ENCODE peak calls at places on chromosomes 12 and 14, in ten cellular contexts. One of them, this sample, is unnamed.

GRCh38 chr12:20410746-20411145 is 42.4 kb downstream of the PDE3A start:
- DNase-seq in LHCN-M2: no peak
- DNase-seq in stimulated activated CD8-positive, alpha-beta memory T cell treated with anti-CD3 and anti-CD28 coated beads, Interleukin-12 subunit alpha, Interleukin-12 subunit beta, amount 100 ng/mL, for 4 hours: no peak
- DNase-seq in activated CD8-positive, alpha-beta memory T cell treated with anti-CD3 and anti-CD28 coated beads for 1 hour: no peak
- DNase-seq in nephron progenitor cell: no peak
- DNase-seq in GM06990: no peak
- DNase-seq in CD4-positive, alpha-beta memory T cell: no peak
- DNase-seq in Kasumi-1: peak
- DNase-seq in pons: no peak
- DNase-seq in NCI-H460: no peak
- DNase-seq in this sample: no peak

GRCh38 chr14:100580316-100581227 is 6.6 kb downstream of the BEGAIN start:
- DNase-seq in LHCN-M2: no peak
- DNase-seq in stimulated activated CD8-positive, alpha-beta memory T cell treated with anti-CD3 and anti-CD28 coated beads, Interleukin-12 subunit alpha, Interleukin-12 subunit beta, amount 100 ng/mL, for 4 hours: no peak
- DNase-seq in activated CD8-positive, alpha-beta memory T cell treated with anti-CD3 and anti-CD28 coated beads for 1 hour: no peak
- DNase-seq in nephron progenitor cell: no peak
- DNase-seq in GM06990: no peak
- DNase-seq in CD4-positive, alpha-beta memory T cell: no peak
- DNase-seq in Kasumi-1: no peak
- DNase-seq in pons: no peak
- DNase-seq in NCI-H460: no peak
- DNase-seq in this sample: no peak

GRCh38 chr12:104930388-104931326 is 27.4 kb downstream of the SLC41A2 start:
- DNase-seq in LHCN-M2: no peak
- DNase-seq in stimulated activated CD8-positive, alpha-beta memory T cell treated with anti-CD3 and anti-CD28 coated beads, Interleukin-12 subunit alpha, Interleukin-12 subunit beta, amount 100 ng/mL, for 4 hours: no peak
- DNase-seq in activated CD8-positive, alpha-beta memory T cell treated with anti-CD3 and anti-CD28 coated beads for 1 hour: no peak
- DNase-seq in nephron progenitor cell: no peak
- DNase-seq in GM06990: peak
- DNase-seq in CD4-positive, alpha-beta memory T cell: no peak
- DNase-seq in Kasumi-1: no peak
- DNase-seq in pons: no peak
- DNase-seq in NCI-H460: no peak
- DNase-seq in this sample: no peak

GRCh38 chr12:48966177-48966890 is 5.2 kb downstream of the WNT10B start:
- DNase-seq in LHCN-M2: no peak
- DNase-seq in stimulated activated CD8-positive, alpha-beta memory T cell treated with anti-CD3 and anti-CD28 coated beads, Interleukin-12 subunit alpha, Interleukin-12 subunit beta, amount 100 ng/mL, for 4 hours: no peak
- DNase-seq in activated CD8-positive, alpha-beta memory T cell treated with anti-CD3 and anti-CD28 coated beads for 1 hour: no peak
- DNase-seq in nephron progenitor cell: no peak
- DNase-seq in GM06990: peak
- DNase-seq in CD4-positive, alpha-beta memory T cell: no peak
- DNase-seq in Kasumi-1: peak
- DNase-seq in pons: no peak
- DNase-seq in NCI-H460: no peak
- DNase-seq in this sample: peak

GRCh38 chr12:75706786-75707605 is 195.6 kb upstream of the KRR1 start:
- DNase-seq in LHCN-M2: peak
- DNase-seq in stimulated activated CD8-positive, alpha-beta memory T cell treated with anti-CD3 and anti-CD28 coated beads, Interleukin-12 subunit alpha, Interleukin-12 subunit beta, amount 100 ng/mL, for 4 hours: no peak
- DNase-seq in activated CD8-positive, alpha-beta memory T cell treated with anti-CD3 and anti-CD28 coated beads for 1 hour: no peak
- DNase-seq in nephron progenitor cell: no peak
- DNase-seq in GM06990: no peak
- DNase-seq in CD4-positive, alpha-beta memory T cell: no peak
- DNase-seq in Kasumi-1: peak
- DNase-seq in pons: no peak
- DNase-seq in NCI-H460: no peak
- DNase-seq in this sample: peak

GRCh38 chr14:37587881-37588666 is 7.0 kb downstream of the FOXA1 start:
- DNase-seq in LHCN-M2: no peak
- DNase-seq in stimulated activated CD8-positive, alpha-beta memory T cell treated with anti-CD3 and anti-CD28 coated beads, Interleukin-12 subunit alpha, Interleukin-12 subunit beta, amount 100 ng/mL, for 4 hours: no peak
- DNase-seq in activated CD8-positive, alpha-beta memory T cell treated with anti-CD3 and anti-CD28 coated beads for 1 hour: no peak
- DNase-seq in nephron progenitor cell: peak
- DNase-seq in GM06990: no peak
- DNase-seq in CD4-positive, alpha-beta memory T cell: no peak
- DNase-seq in Kasumi-1: no peak
- DNase-seq in pons: no peak
- DNase-seq in NCI-H460: no peak
- DNase-seq in this sample: no peak

GRCh38 chr14:64826845-64827244 is 52.9 kb downstream of the SPTB start:
- DNase-seq in LHCN-M2: no peak
- DNase-seq in stimulated activated CD8-positive, alpha-beta memory T cell treated with anti-CD3 and anti-CD28 coated beads, Interleukin-12 subunit alpha, Interleukin-12 subunit beta, amount 100 ng/mL, for 4 hours: no peak
- DNase-seq in activated CD8-positive, alpha-beta memory T cell treated with anti-CD3 and anti-CD28 coated beads for 1 hour: no peak
- DNase-seq in nephron progenitor cell: no peak
- DNase-seq in GM06990: no peak
- DNase-seq in CD4-positive, alpha-beta memory T cell: no peak
- DNase-seq in Kasumi-1: no peak
- DNase-seq in pons: no peak
- DNase-seq in NCI-H460: no peak
- DNase-seq in this sample: no peak

GRCh38 chr12:119911147-119911546 is 34.0 kb upstream of the CIT start:
- DNase-seq in LHCN-M2: peak
- DNase-seq in stimulated activated CD8-positive, alpha-beta memory T cell treated with anti-CD3 and anti-CD28 coated beads, Interleukin-12 subunit alpha, Interleukin-12 subunit beta, amount 100 ng/mL, for 4 hours: no peak
- DNase-seq in activated CD8-positive, alpha-beta memory T cell treated with anti-CD3 and anti-CD28 coated beads for 1 hour: no peak
- DNase-seq in nephron progenitor cell: no peak
- DNase-seq in GM06990: no peak
- DNase-seq in CD4-positive, alpha-beta memory T cell: no peak
- DNase-seq in Kasumi-1: no peak
- DNase-seq in pons: no peak
- DNase-seq in NCI-H460: no peak
- DNase-seq in this sample: no peak

GRCh38 chr12:14716848-14717444 is 20.5 kb upstream of the GUCY2C start:
- DNase-seq in LHCN-M2: peak
- DNase-seq in stimulated activated CD8-positive, alpha-beta memory T cell treated with anti-CD3 and anti-CD28 coated beads, Interleukin-12 subunit alpha, Interleukin-12 subunit beta, amount 100 ng/mL, for 4 hours: no peak
- DNase-seq in activated CD8-positive, alpha-beta memory T cell treated with anti-CD3 and anti-CD28 coated beads for 1 hour: no peak
- DNase-seq in nephron progenitor cell: peak
- DNase-seq in GM06990: peak
- DNase-seq in CD4-positive, alpha-beta memory T cell: peak
- DNase-seq in Kasumi-1: peak
- DNase-seq in pons: peak
- DNase-seq in NCI-H460: peak
- DNase-seq in this sample: peak

GRCh38 chr14:72172597-72172996 is 240.4 kb downstream of the RGS6 start:
- DNase-seq in LHCN-M2: no peak
- DNase-seq in stimulated activated CD8-positive, alpha-beta memory T cell treated with anti-CD3 and anti-CD28 coated beads, Interleukin-12 subunit alpha, Interleukin-12 subunit beta, amount 100 ng/mL, for 4 hours: no peak
- DNase-seq in activated CD8-positive, alpha-beta memory T cell treated with anti-CD3 and anti-CD28 coated beads for 1 hour: no peak
- DNase-seq in nephron progenitor cell: no peak
- DNase-seq in GM06990: no peak
- DNase-seq in CD4-positive, alpha-beta memory T cell: no peak
- DNase-seq in Kasumi-1: no peak
- DNase-seq in pons: no peak
- DNase-seq in NCI-H460: no peak
- DNase-seq in this sample: no peak

GRCh38 chr12:3602488-3602887 is 111.5 kb downstream of the PRMT8 start:
- DNase-seq in LHCN-M2: no peak
- DNase-seq in stimulated activated CD8-positive, alpha-beta memory T cell treated with anti-CD3 and anti-CD28 coated beads, Interleukin-12 subunit alpha, Interleukin-12 subunit beta, amount 100 ng/mL, for 4 hours: no peak
- DNase-seq in activated CD8-positive, alpha-beta memory T cell treated with anti-CD3 and anti-CD28 coated beads for 1 hour: no peak
- DNase-seq in nephron progenitor cell: no peak
- DNase-seq in GM06990: no peak
- DNase-seq in CD4-positive, alpha-beta memory T cell: no peak
- DNase-seq in Kasumi-1: no peak
- DNase-seq in pons: no peak
- DNase-seq in NCI-H460: no peak
- DNase-seq in this sample: no peak

GRCh38 chr14:50334211-50334610 is 22.1 kb downstream of the DMAC2L start:
- DNase-seq in LHCN-M2: no peak
- DNase-seq in stimulated activated CD8-positive, alpha-beta memory T cell treated with anti-CD3 and anti-CD28 coated beads, Interleukin-12 subunit alpha, Interleukin-12 subunit beta, amount 100 ng/mL, for 4 hours: no peak
- DNase-seq in activated CD8-positive, alpha-beta memory T cell treated with anti-CD3 and anti-CD28 coated beads for 1 hour: no peak
- DNase-seq in nephron progenitor cell: no peak
- DNase-seq in GM06990: no peak
- DNase-seq in CD4-positive, alpha-beta memory T cell: no peak
- DNase-seq in Kasumi-1: no peak
- DNase-seq in pons: no peak
- DNase-seq in NCI-H460: no peak
- DNase-seq in this sample: no peak

GRCh38 chr12:11650697-11651281 is 1.3 kb downstream of the ETV6 start:
- DNase-seq in LHCN-M2: peak
- DNase-seq in stimulated activated CD8-positive, alpha-beta memory T cell treated with anti-CD3 and anti-CD28 coated beads, Interleukin-12 subunit alpha, Interleukin-12 subunit beta, amount 100 ng/mL, for 4 hours: no peak
- DNase-seq in activated CD8-positive, alpha-beta memory T cell treated with anti-CD3 and anti-CD28 coated beads for 1 hour: no peak
- DNase-seq in nephron progenitor cell: no peak
- DNase-seq in GM06990: no peak
- DNase-seq in CD4-positive, alpha-beta memory T cell: peak
- DNase-seq in Kasumi-1: no peak
- DNase-seq in pons: peak
- DNase-seq in NCI-H460: peak
- DNase-seq in this sample: no peak

GRCh38 chr14:77158175-77158908 is 16.8 kb upstream of the ZDHHC22 start:
- DNase-seq in LHCN-M2: peak
- DNase-seq in stimulated activated CD8-positive, alpha-beta memory T cell treated with anti-CD3 and anti-CD28 coated beads, Interleukin-12 subunit alpha, Interleukin-12 subunit beta, amount 100 ng/mL, for 4 hours: no peak
- DNase-seq in activated CD8-positive, alpha-beta memory T cell treated with anti-CD3 and anti-CD28 coated beads for 1 hour: no peak
- DNase-seq in nephron progenitor cell: peak
- DNase-seq in GM06990: no peak
- DNase-seq in CD4-positive, alpha-beta memory T cell: no peak
- DNase-seq in Kasumi-1: no peak
- DNase-seq in pons: peak
- DNase-seq in NCI-H460: peak
- DNase-seq in this sample: no peak

GRCh38 chr12:20578142-20578541 is 117.0 kb upstream of the SLCO1C1 start:
- DNase-seq in LHCN-M2: no peak
- DNase-seq in stimulated activated CD8-positive, alpha-beta memory T cell treated with anti-CD3 and anti-CD28 coated beads, Interleukin-12 subunit alpha, Interleukin-12 subunit beta, amount 100 ng/mL, for 4 hours: no peak
- DNase-seq in activated CD8-positive, alpha-beta memory T cell treated with anti-CD3 and anti-CD28 coated beads for 1 hour: no peak
- DNase-seq in nephron progenitor cell: no peak
- DNase-seq in GM06990: no peak
- DNase-seq in CD4-positive, alpha-beta memory T cell: no peak
- DNase-seq in Kasumi-1: no peak
- DNase-seq in pons: no peak
- DNase-seq in NCI-H460: no peak
- DNase-seq in this sample: no peak

GRCh38 chr14:94144765-94145164 is 15.4 kb upstream of the IFI27L2 start:
- DNase-seq in LHCN-M2: no peak
- DNase-seq in stimulated activated CD8-positive, alpha-beta memory T cell treated with anti-CD3 and anti-CD28 coated beads, Interleukin-12 subunit alpha, Interleukin-12 subunit beta, amount 100 ng/mL, for 4 hours: no peak
- DNase-seq in activated CD8-positive, alpha-beta memory T cell treated with anti-CD3 and anti-CD28 coated beads for 1 hour: no peak
- DNase-seq in nephron progenitor cell: no peak
- DNase-seq in GM06990: no peak
- DNase-seq in CD4-positive, alpha-beta memory T cell: no peak
- DNase-seq in Kasumi-1: peak
- DNase-seq in pons: peak
- DNase-seq in NCI-H460: no peak
- DNase-seq in this sample: no peak

GRCh38 chr12:96774501-96775256 is 132.4 kb upstream of the NEDD1 start:
- DNase-seq in LHCN-M2: peak
- DNase-seq in stimulated activated CD8-positive, alpha-beta memory T cell treated with anti-CD3 and anti-CD28 coated beads, Interleukin-12 subunit alpha, Interleukin-12 subunit beta, amount 100 ng/mL, for 4 hours: no peak
- DNase-seq in activated CD8-positive, alpha-beta memory T cell treated with anti-CD3 and anti-CD28 coated beads for 1 hour: no peak
- DNase-seq in nephron progenitor cell: no peak
- DNase-seq in GM06990: no peak
- DNase-seq in CD4-positive, alpha-beta memory T cell: no peak
- DNase-seq in Kasumi-1: no peak
- DNase-seq in pons: no peak
- DNase-seq in NCI-H460: peak
- DNase-seq in this sample: no peak

GRCh38 chr12:45379261-45379660 is 163.4 kb downstream of the ANO6 start:
- DNase-seq in LHCN-M2: peak
- DNase-seq in stimulated activated CD8-positive, alpha-beta memory T cell treated with anti-CD3 and anti-CD28 coated beads, Interleukin-12 subunit alpha, Interleukin-12 subunit beta, amount 100 ng/mL, for 4 hours: no peak
- DNase-seq in activated CD8-positive, alpha-beta memory T cell treated with anti-CD3 and anti-CD28 coated beads for 1 hour: no peak
- DNase-seq in nephron progenitor cell: no peak
- DNase-seq in GM06990: no peak
- DNase-seq in CD4-positive, alpha-beta memory T cell: no peak
- DNase-seq in Kasumi-1: no peak
- DNase-seq in pons: no peak
- DNase-seq in NCI-H460: no peak
- DNase-seq in this sample: no peak

GRCh38 chr12:79547735-79548347 is 142.9 kb downstream of the PAWR start:
- DNase-seq in LHCN-M2: peak
- DNase-seq in stimulated activated CD8-positive, alpha-beta memory T cell treated with anti-CD3 and anti-CD28 coated beads, Interleukin-12 subunit alpha, Interleukin-12 subunit beta, amount 100 ng/mL, for 4 hours: no peak
- DNase-seq in activated CD8-positive, alpha-beta memory T cell treated with anti-CD3 and anti-CD28 coated beads for 1 hour: no peak
- DNase-seq in nephron progenitor cell: peak
- DNase-seq in GM06990: no peak
- DNase-seq in CD4-positive, alpha-beta memory T cell: no peak
- DNase-seq in Kasumi-1: peak
- DNase-seq in pons: peak
- DNase-seq in NCI-H460: peak
- DNase-seq in this sample: peak

GRCh38 chr12:56431850-56432249 is 17.4 kb downstream of the TIMELESS start:
- DNase-seq in LHCN-M2: peak
- DNase-seq in stimulated activated CD8-positive, alpha-beta memory T cell treated with anti-CD3 and anti-CD28 coated beads, Interleukin-12 subunit alpha, Interleukin-12 subunit beta, amount 100 ng/mL, for 4 hours: no peak
- DNase-seq in activated CD8-positive, alpha-beta memory T cell treated with anti-CD3 and anti-CD28 coated beads for 1 hour: no peak
- DNase-seq in nephron progenitor cell: no peak
- DNase-seq in GM06990: no peak
- DNase-seq in CD4-positive, alpha-beta memory T cell: no peak
- DNase-seq in Kasumi-1: no peak
- DNase-seq in pons: no peak
- DNase-seq in NCI-H460: no peak
- DNase-seq in this sample: no peak

GRCh38 chr12:12548713-12549112 is 13.9 kb downstream of the DUSP16 start:
- DNase-seq in LHCN-M2: no peak
- DNase-seq in stimulated activated CD8-positive, alpha-beta memory T cell treated with anti-CD3 and anti-CD28 coated beads, Interleukin-12 subunit alpha, Interleukin-12 subunit beta, amount 100 ng/mL, for 4 hours: no peak
- DNase-seq in activated CD8-positive, alpha-beta memory T cell treated with anti-CD3 and anti-CD28 coated beads for 1 hour: no peak
- DNase-seq in nephron progenitor cell: no peak
- DNase-seq in GM06990: no peak
- DNase-seq in CD4-positive, alpha-beta memory T cell: no peak
- DNase-seq in Kasumi-1: no peak
- DNase-seq in pons: no peak
- DNase-seq in NCI-H460: no peak
- DNase-seq in this sample: no peak

GRCh38 chr14:32008602-32009193 is 68.4 kb upstream of the ARHGAP5 start:
- DNase-seq in LHCN-M2: no peak
- DNase-seq in stimulated activated CD8-positive, alpha-beta memory T cell treated with anti-CD3 and anti-CD28 coated beads, Interleukin-12 subunit alpha, Interleukin-12 subunit beta, amount 100 ng/mL, for 4 hours: no peak
- DNase-seq in activated CD8-positive, alpha-beta memory T cell treated with anti-CD3 and anti-CD28 coated beads for 1 hour: no peak
- DNase-seq in nephron progenitor cell: no peak
- DNase-seq in GM06990: no peak
- DNase-seq in CD4-positive, alpha-beta memory T cell: no peak
- DNase-seq in Kasumi-1: no peak
- DNase-seq in pons: no peak
- DNase-seq in NCI-H460: no peak
- DNase-seq in this sample: no peak

GRCh38 chr14:68949236-68949965 is 29.7 kb downstream of the ACTN1 start:
- DNase-seq in LHCN-M2: no peak
- DNase-seq in stimulated activated CD8-positive, alpha-beta memory T cell treated with anti-CD3 and anti-CD28 coated beads, Interleukin-12 subunit alpha, Interleukin-12 subunit beta, amount 100 ng/mL, for 4 hours: no peak
- DNase-seq in activated CD8-positive, alpha-beta memory T cell treated with anti-CD3 and anti-CD28 coated beads for 1 hour: no peak
- DNase-seq in nephron progenitor cell: no peak
- DNase-seq in GM06990: no peak
- DNase-seq in CD4-positive, alpha-beta memory T cell: no peak
- DNase-seq in Kasumi-1: no peak
- DNase-seq in pons: no peak
- DNase-seq in NCI-H460: no peak
- DNase-seq in this sample: no peak

GRCh38 chr12:10301103-10301502 is 6.6 kb upstream of the KLRD1 start:
- DNase-seq in LHCN-M2: no peak
- DNase-seq in stimulated activated CD8-positive, alpha-beta memory T cell treated with anti-CD3 and anti-CD28 coated beads, Interleukin-12 subunit alpha, Interleukin-12 subunit beta, amount 100 ng/mL, for 4 hours: peak
- DNase-seq in activated CD8-positive, alpha-beta memory T cell treated with anti-CD3 and anti-CD28 coated beads for 1 hour: no peak
- DNase-seq in nephron progenitor cell: no peak
- DNase-seq in GM06990: no peak
- DNase-seq in CD4-positive, alpha-beta memory T cell: no peak
- DNase-seq in Kasumi-1: no peak
- DNase-seq in pons: no peak
- DNase-seq in NCI-H460: no peak
- DNase-seq in this sample: no peak

This sample was measured in Karpas-422.